ENCODE peak calls at places on chromosomes 3 and 15, in six cellular contexts. One of them, this sample, is unnamed.

GRCh38 chr3:171000281-171000680 is 26.2 kb downstream of the SLC2A2 start:
- DNase-seq in AG09309: no peak
- DNase-seq in transverse colon: no peak
- DNase-seq in mammary epithelial cell: peak
- DNase-seq in foreskin fibroblast: peak
- DNase-seq in fibroblast of lung: no peak
- DNase-seq in this sample: no peak

GRCh38 chr15:79970921-79971434 is at the start of gene BCL2A1:
- DNase-seq in transverse colon: peak
- DNase-seq in fibroblast of lung: peak
- DNase-seq in mammary epithelial cell: peak
- DNase-seq in AG09309: peak
- DNase-seq in foreskin fibroblast: peak
- DNase-seq in this sample: peak

GRCh38 chr15:56934269-56934668 is 15.8 kb downstream of the TCF12 start:
- DNase-seq in fibroblast of lung: no peak
- DNase-seq in AG09309: no peak
- DNase-seq in mammary epithelial cell: no peak
- DNase-seq in foreskin fibroblast: no peak
- DNase-seq in transverse colon: no peak
- DNase-seq in this sample: peak

GRCh38 chr15:52651868-52652267 is 27.3 kb downstream of the ATOSA start:
- DNase-seq in foreskin fibroblast: peak
- DNase-seq in fibroblast of lung: peak
- DNase-seq in transverse colon: peak
- DNase-seq in AG09309: peak
- DNase-seq in mammary epithelial cell: peak
- DNase-seq in this sample: peak

GRCh38 chr3:149536429-149536828 is 61.9 kb downstream of the TM4SF4 start:
- DNase-seq in transverse colon: peak
- DNase-seq in fibroblast of lung: peak
- DNase-seq in foreskin fibroblast: peak
- DNase-seq in mammary epithelial cell: no peak
- DNase-seq in AG09309: no peak
- DNase-seq in this sample: peak

GRCh38 chr3:56268621-56269394 is 199.5 kb downstream of the ERC2 start:
- DNase-seq in fibroblast of lung: no peak
- DNase-seq in mammary epithelial cell: no peak
- DNase-seq in transverse colon: no peak
- DNase-seq in foreskin fibroblast: no peak
- DNase-seq in AG09309: no peak
- DNase-seq in this sample: no peak

GRCh38 chr15:98076021-98076816 is 115.7 kb downstream of the ARRDC4 start:
- DNase-seq in mammary epithelial cell: no peak
- DNase-seq in AG09309: no peak
- DNase-seq in fibroblast of lung: peak
- DNase-seq in transverse colon: peak
- DNase-seq in foreskin fibroblast: no peak
- DNase-seq in this sample: no peak

GRCh38 chr3:116263842-116264545 is 181.3 kb downstream of the LSAMP start:
- DNase-seq in fibroblast of lung: peak
- DNase-seq in AG09309: no peak
- DNase-seq in transverse colon: no peak
- DNase-seq in foreskin fibroblast: peak
- DNase-seq in mammary epithelial cell: no peak
- DNase-seq in this sample: no peak

GRCh38 chr3:35800960-35801459 is 161.7 kb downstream of the ARPP21 start:
- DNase-seq in mammary epithelial cell: no peak
- DNase-seq in foreskin fibroblast: no peak
- DNase-seq in transverse colon: no peak
- DNase-seq in fibroblast of lung: no peak
- DNase-seq in AG09309: no peak
- DNase-seq in this sample: no peak

GRCh38 chr15:37981781-37982180 is 47.3 kb downstream of the TMCO5A start:
- DNase-seq in foreskin fibroblast: peak
- DNase-seq in fibroblast of lung: peak
- DNase-seq in mammary epithelial cell: peak
- DNase-seq in transverse colon: no peak
- DNase-seq in AG09309: peak
- DNase-seq in this sample: peak

GRCh38 chr3:138468886-138469285 is 34.5 kb downstream of the ESYT3 start:
- DNase-seq in AG09309: peak
- DNase-seq in foreskin fibroblast: peak
- DNase-seq in mammary epithelial cell: peak
- DNase-seq in fibroblast of lung: no peak
- DNase-seq in transverse colon: no peak
- DNase-seq in this sample: peak

GRCh38 chr15:68658151-68658550 is 79.4 kb downstream of the CORO2B start:
- DNase-seq in foreskin fibroblast: no peak
- DNase-seq in fibroblast of lung: no peak
- DNase-seq in transverse colon: no peak
- DNase-seq in mammary epithelial cell: no peak
- DNase-seq in AG09309: no peak
- DNase-seq in this sample: no peak

GRCh38 chr3:121654493-121655385 is 6.0 kb downstream of the HCLS1 start:
- DNase-seq in mammary epithelial cell: no peak
- DNase-seq in foreskin fibroblast: no peak
- DNase-seq in transverse colon: no peak
- DNase-seq in AG09309: no peak
- DNase-seq in fibroblast of lung: no peak
- DNase-seq in this sample: no peak

GRCh38 chr3:25582242-25582641 is 82.5 kb downstream of the TOP2B start:
- DNase-seq in mammary epithelial cell: peak
- DNase-seq in fibroblast of lung: peak
- DNase-seq in transverse colon: no peak
- DNase-seq in foreskin fibroblast: peak
- DNase-seq in AG09309: peak
- DNase-seq in this sample: peak

DNA sequence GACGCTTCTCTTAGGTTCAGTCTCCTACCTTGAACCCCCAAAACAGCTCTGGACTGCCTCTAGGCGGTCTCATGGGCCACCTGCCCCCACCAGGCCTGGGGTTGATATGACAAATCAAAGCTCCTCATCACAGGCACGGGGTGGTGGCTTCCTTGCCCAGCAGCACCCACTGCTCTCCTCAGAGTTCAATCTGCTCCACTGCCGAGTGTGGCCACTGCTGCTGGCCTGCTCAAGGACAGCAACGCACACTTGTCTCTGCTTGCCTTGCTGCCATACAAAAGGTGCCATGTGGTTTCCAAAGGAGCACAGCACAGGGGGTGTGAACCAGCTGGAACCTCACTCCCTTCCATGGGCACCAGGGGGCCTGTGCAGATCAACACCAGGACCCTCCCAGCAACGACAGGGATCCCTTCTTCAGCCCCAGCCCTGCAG is 10.2 kb downstream of the KBTBD13 start:
- DNase-seq in AG09309: no peak
- DNase-seq in foreskin fibroblast: no peak
- DNase-seq in mammary epithelial cell: peak
- DNase-seq in fibroblast of lung: no peak
- DNase-seq in transverse colon: no peak
- DNase-seq in this sample: no peak
- TF ChIP-seq CTCF in AG09309: no peak
- TF ChIP-seq CTCF in foreskin fibroblast: no peak
- TF ChIP-seq CTCF in mammary epithelial cell: peak
- TF ChIP-seq CTCF in fibroblast of lung: peak
- TF ChIP-seq CTCF in transverse colon: no peak
- TF ChIP-seq CTCF in this sample: no peak

DNA sequence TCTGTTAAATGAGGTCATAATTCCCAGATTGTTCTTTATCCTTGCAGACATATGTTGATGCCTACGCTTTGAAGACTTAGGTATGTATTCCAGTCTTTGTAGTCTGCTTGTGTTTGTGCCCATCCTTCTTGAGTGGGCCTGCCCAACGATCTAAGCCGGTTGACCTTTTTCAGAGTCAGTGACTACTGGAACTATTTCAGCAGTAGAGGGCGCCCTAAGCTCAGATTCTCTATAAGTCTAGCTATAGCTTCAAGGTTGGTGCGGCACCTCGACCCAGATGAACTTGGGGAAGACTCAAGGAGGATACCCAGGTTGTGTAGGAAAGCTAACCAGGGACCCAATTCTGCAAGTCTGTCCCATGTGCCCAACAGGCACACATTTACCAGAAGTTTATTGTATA is 228.8 kb upstream of the PPP2R3A start:
- DNase-seq in transverse colon: peak
- DNase-seq in foreskin fibroblast: no peak
- DNase-seq in fibroblast of lung: no peak
- DNase-seq in mammary epithelial cell: peak
- DNase-seq in AG09309: no peak
- DNase-seq in this sample: peak
- TF ChIP-seq CTCF in transverse colon: no peak
- TF ChIP-seq CTCF in foreskin fibroblast: peak
- TF ChIP-seq CTCF in fibroblast of lung: no peak
- TF ChIP-seq CTCF in mammary epithelial cell: peak
- TF ChIP-seq CTCF in AG09309: peak
- TF ChIP-seq CTCF in this sample: peak

DNA sequence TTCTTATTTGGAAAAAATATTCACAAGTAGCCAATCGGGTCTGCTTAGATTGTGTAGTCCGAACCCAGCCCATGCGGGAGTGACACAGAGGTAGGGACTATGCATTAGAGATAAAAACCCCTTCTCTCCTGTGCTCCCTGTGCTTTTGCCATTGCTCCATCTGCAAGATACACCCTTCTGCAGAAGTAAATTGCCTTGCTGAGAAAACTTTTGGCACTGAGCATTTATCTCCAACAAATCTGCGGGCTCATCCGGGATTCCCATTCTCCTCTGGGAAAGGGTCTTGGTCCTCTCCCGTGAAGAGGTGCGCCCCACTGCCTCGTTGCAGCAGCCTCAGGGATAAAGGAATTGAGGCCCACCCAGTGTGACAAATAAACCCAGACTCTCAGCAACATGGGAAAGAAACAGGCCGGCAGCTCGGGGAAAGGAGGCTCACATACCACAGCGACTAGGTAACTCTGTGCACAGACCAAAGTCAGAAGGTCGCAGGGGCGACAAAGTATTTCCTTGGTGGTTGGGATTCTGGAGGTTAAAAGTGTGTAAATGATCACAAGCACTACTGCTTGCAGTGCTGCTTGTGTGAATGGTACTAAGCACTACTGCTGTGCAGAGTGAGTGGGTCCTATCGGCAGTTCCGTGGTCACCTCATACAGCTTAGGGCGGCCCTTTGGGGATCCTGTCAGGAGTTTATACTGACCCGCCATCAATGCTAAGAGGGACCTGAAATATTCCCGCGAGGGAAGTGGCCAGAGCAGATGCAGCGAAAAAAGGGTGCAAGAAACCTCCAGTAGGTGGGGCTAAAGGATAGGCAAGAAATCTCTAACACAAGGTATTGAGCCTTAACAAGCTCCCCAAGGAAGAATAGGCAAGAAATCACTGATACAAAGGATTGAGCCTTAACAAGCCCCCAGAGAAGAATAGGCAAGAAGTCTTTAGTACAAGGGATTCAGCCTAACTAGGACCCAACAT is 54.3 kb downstream of the GSK3B start:
- DNase-seq in fibroblast of lung: no peak
- DNase-seq in transverse colon: no peak
- DNase-seq in mammary epithelial cell: no peak
- DNase-seq in foreskin fibroblast: no peak
- DNase-seq in AG09309: no peak
- DNase-seq in this sample: peak
- TF ChIP-seq CTCF in fibroblast of lung: no peak
- TF ChIP-seq CTCF in transverse colon: no peak
- TF ChIP-seq CTCF in mammary epithelial cell: peak
- TF ChIP-seq CTCF in foreskin fibroblast: no peak
- TF ChIP-seq CTCF in AG09309: no peak
- TF ChIP-seq CTCF in this sample: no peak

GRCh38 chr3:52739725-52740124 is 31.0 kb downstream of the NEK4 start:
- DNase-seq in foreskin fibroblast: no peak
- DNase-seq in transverse colon: no peak
- DNase-seq in fibroblast of lung: no peak
- DNase-seq in AG09309: no peak
- DNase-seq in mammary epithelial cell: no peak
- DNase-seq in this sample: no peak

GRCh38 chr3:52743152-52743551 is 27.6 kb downstream of the NEK4 start:
- DNase-seq in fibroblast of lung: no peak
- DNase-seq in transverse colon: no peak
- DNase-seq in foreskin fibroblast: no peak
- DNase-seq in AG09309: no peak
- DNase-seq in mammary epithelial cell: no peak
- DNase-seq in this sample: no peak

GRCh38 chr3:52742418-52743041 is 28.2 kb downstream of the NEK4 start:
- DNase-seq in foreskin fibroblast: peak
- DNase-seq in fibroblast of lung: peak
- DNase-seq in transverse colon: no peak
- DNase-seq in AG09309: no peak
- DNase-seq in mammary epithelial cell: peak
- DNase-seq in this sample: peak

GRCh38 chr3:52743721-52744120 is 27.0 kb downstream of the NEK4 start:
- DNase-seq in fibroblast of lung: no peak
- DNase-seq in transverse colon: no peak
- DNase-seq in mammary epithelial cell: no peak
- DNase-seq in AG09309: no peak
- DNase-seq in foreskin fibroblast: no peak
- DNase-seq in this sample: no peak
- TF ChIP-seq CTCF in fibroblast of lung: no peak
- TF ChIP-seq CTCF in transverse colon: no peak
- TF ChIP-seq CTCF in mammary epithelial cell: no peak
- TF ChIP-seq CTCF in AG09309: no peak
- TF ChIP-seq CTCF in foreskin fibroblast: no peak
- TF ChIP-seq CTCF in this sample: no peak

DNA sequence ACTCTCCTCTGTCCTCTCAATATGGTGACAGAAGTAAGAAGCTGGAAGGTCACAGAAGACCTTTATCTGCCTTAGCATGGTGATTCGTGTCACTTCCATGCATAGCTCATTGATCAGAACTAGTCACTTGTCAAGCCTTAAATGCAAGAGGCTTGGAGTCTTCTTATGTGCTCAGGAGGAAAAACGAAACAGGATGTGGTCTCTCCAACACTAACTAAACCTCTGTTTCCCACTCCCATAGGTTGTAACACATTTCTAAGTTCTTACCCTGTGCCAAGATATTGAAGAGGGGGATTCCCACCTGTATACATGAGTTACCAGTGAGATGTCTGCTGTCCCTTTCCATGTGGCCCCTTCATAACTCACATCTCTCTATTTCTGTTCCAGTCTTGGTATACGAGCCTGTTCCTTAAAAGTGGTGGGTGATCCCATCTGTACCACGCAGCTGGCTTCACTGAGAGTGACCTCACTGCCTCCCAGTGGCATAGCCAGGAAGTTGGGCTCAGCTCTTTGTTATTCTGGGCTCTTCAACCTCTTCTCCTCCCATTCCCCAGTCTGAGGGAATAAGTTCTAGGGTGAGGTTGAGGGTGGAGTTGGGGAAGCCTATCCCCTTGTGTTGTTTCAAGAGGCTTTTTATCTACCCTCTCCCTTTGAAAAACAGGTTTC is 203.2 kb upstream of the PPP2R3A start:
- DNase-seq in foreskin fibroblast: no peak
- DNase-seq in mammary epithelial cell: no peak
- DNase-seq in transverse colon: no peak
- DNase-seq in AG09309: no peak
- DNase-seq in fibroblast of lung: no peak
- DNase-seq in this sample: no peak
- TF ChIP-seq CTCF in foreskin fibroblast: no peak
- TF ChIP-seq CTCF in mammary epithelial cell: peak
- TF ChIP-seq CTCF in transverse colon: no peak
- TF ChIP-seq CTCF in AG09309: no peak
- TF ChIP-seq CTCF in fibroblast of lung: no peak
- TF ChIP-seq CTCF in this sample: no peak

This sample was measured in MCF 10A.